ENCODE peak calls at places on chromosomes 2 and 18, in six cellular contexts. One of them, this sample, is unnamed.

GRCh38 chr2:14781148-14781547 is 148.6 kb downstream of the LRATD1 start:
- DNase-seq in K562: no peak
- DNase-seq in stomach: no peak
- DNase-seq in IMR-90: no peak
- DNase-seq in fibroblast of pulmonary artery: no peak
- DNase-seq in neural progenitor cell: no peak
- DNase-seq in this sample: no peak

GRCh38 chr2:27494944-27495554 is at the start of gene FNDC4:
- DNase-seq in fibroblast of pulmonary artery: no peak
- DNase-seq in IMR-90: no peak
- DNase-seq in neural progenitor cell: peak; percentile 83
- DNase-seq in K562: peak; percentile 53
- DNase-seq in stomach: peak; percentile 29
- DNase-seq in this sample: no peak

GRCh38 chr2:150762571-150762970 is 275.1 kb upstream of the RND3 start:
- DNase-seq in neural progenitor cell: no peak
- DNase-seq in K562: no peak
- DNase-seq in IMR-90: no peak
- DNase-seq in fibroblast of pulmonary artery: no peak
- DNase-seq in stomach: no peak
- DNase-seq in this sample: no peak

GRCh38 chr2:203891474-203891873 is 23.9 kb downstream of the CTLA4 start:
- DNase-seq in IMR-90: no peak
- DNase-seq in neural progenitor cell: no peak
- DNase-seq in K562: no peak
- DNase-seq in stomach: no peak
- DNase-seq in fibroblast of pulmonary artery: peak; percentile 18
- DNase-seq in this sample: no peak

GRCh38 chr18:41993151-41993550 is 38.1 kb downstream of the PIK3C3 start:
- DNase-seq in IMR-90: no peak
- DNase-seq in K562: no peak
- DNase-seq in neural progenitor cell: no peak
- DNase-seq in fibroblast of pulmonary artery: no peak
- DNase-seq in stomach: no peak
- DNase-seq in this sample: no peak

GRCh38 chr2:9002637-9003365 is 683 bp downstream of the MBOAT2 start:
- DNase-seq in stomach: no peak
- DNase-seq in neural progenitor cell: peak; percentile 56
- DNase-seq in fibroblast of pulmonary artery: no peak
- DNase-seq in IMR-90: no peak
- DNase-seq in K562: no peak
- DNase-seq in this sample: no peak

GRCh38 chr2:127776122-127776780 is 34.7 kb downstream of the WDR33 start:
- DNase-seq in K562: no peak
- DNase-seq in IMR-90: peak; percentile 12
- DNase-seq in stomach: no peak
- DNase-seq in fibroblast of pulmonary artery: no peak
- DNase-seq in neural progenitor cell: no peak
- DNase-seq in this sample: no peak

GRCh38 chr18:54679318-54680149 is 88.5 kb downstream of the DYNAP start:
- DNase-seq in neural progenitor cell: peak; percentile 49
- DNase-seq in K562: peak; percentile 30
- DNase-seq in stomach: no peak
- DNase-seq in fibroblast of pulmonary artery: peak; percentile 93
- DNase-seq in IMR-90: peak; percentile 83
- DNase-seq in this sample: no peak

GRCh38 chr2:23651187-23651983 is 266.4 kb downstream of the KLHL29 start:
- DNase-seq in IMR-90: peak; percentile 92
- DNase-seq in neural progenitor cell: no peak
- DNase-seq in stomach: no peak
- DNase-seq in K562: no peak
- DNase-seq in fibroblast of pulmonary artery: peak; percentile 78
- DNase-seq in this sample: no peak

GRCh38 chr18:34867520-34867919 is 157.4 kb downstream of the DTNA start:
- DNase-seq in stomach: no peak
- DNase-seq in neural progenitor cell: peak; percentile 61
- DNase-seq in IMR-90: no peak
- DNase-seq in K562: no peak
- DNase-seq in fibroblast of pulmonary artery: peak; percentile 29
- DNase-seq in this sample: no peak

GRCh38 chr2:237590272-237591020 is at the start of gene RAB17:
- DNase-seq in stomach: peak; percentile 90
- DNase-seq in IMR-90: peak; percentile 39
- DNase-seq in neural progenitor cell: no peak
- DNase-seq in fibroblast of pulmonary artery: peak; percentile 46
- DNase-seq in K562: no peak
- DNase-seq in this sample: no peak

GRCh38 chr2:232563580-232563979 is 13.1 kb downstream of the EIF4E2 start:
- DNase-seq in K562: no peak
- DNase-seq in fibroblast of pulmonary artery: no peak
- DNase-seq in stomach: no peak
- DNase-seq in IMR-90: peak; percentile 77
- DNase-seq in neural progenitor cell: no peak
- DNase-seq in this sample: no peak

GRCh38 chr2:106623424-106623823 is 136.3 kb downstream of the CD8B2 start:
- DNase-seq in IMR-90: no peak
- DNase-seq in stomach: no peak
- DNase-seq in neural progenitor cell: no peak
- DNase-seq in fibroblast of pulmonary artery: no peak
- DNase-seq in K562: no peak
- DNase-seq in this sample: no peak

GRCh38 chr2:64751286-64752260 is 97.9 kb upstream of the SERTAD2 start:
- DNase-seq in K562: peak; percentile 97
- DNase-seq in neural progenitor cell: no peak
- DNase-seq in fibroblast of pulmonary artery: peak; percentile 74
- DNase-seq in stomach: peak; percentile 44
- DNase-seq in IMR-90: peak; percentile 49
- DNase-seq in this sample: peak; percentile 25

GRCh38 chr2:120272763-120273481 is 20.3 kb downstream of the RALB start:
- DNase-seq in K562: no peak
- DNase-seq in fibroblast of pulmonary artery: no peak
- DNase-seq in stomach: no peak
- DNase-seq in neural progenitor cell: no peak
- DNase-seq in IMR-90: no peak
- DNase-seq in this sample: no peak

GRCh38 chr2:68789603-68790002 is 55.0 kb downstream of the ARHGAP25 start:
- DNase-seq in K562: no peak
- DNase-seq in IMR-90: no peak
- DNase-seq in fibroblast of pulmonary artery: no peak
- DNase-seq in neural progenitor cell: no peak
- DNase-seq in stomach: no peak
- DNase-seq in this sample: no peak

GRCh38 chr18:48750485-48751175 is 200.1 kb downstream of the SMAD7 start:
- DNase-seq in neural progenitor cell: no peak
- DNase-seq in IMR-90: no peak
- DNase-seq in stomach: no peak
- DNase-seq in fibroblast of pulmonary artery: peak; percentile 35
- DNase-seq in K562: no peak
- DNase-seq in this sample: no peak

GRCh38 chr2:127195140-127196074 is 24.7 kb downstream of the CYP27C1 start:
- DNase-seq in stomach: no peak
- DNase-seq in fibroblast of pulmonary artery: no peak
- DNase-seq in IMR-90: no peak
- DNase-seq in K562: no peak
- DNase-seq in neural progenitor cell: no peak
- DNase-seq in this sample: no peak

GRCh38 chr18:44895176-44895798 is 214.6 kb downstream of the SETBP1 start:
- DNase-seq in neural progenitor cell: no peak
- DNase-seq in IMR-90: peak; percentile 45
- DNase-seq in stomach: peak; percentile 57
- DNase-seq in K562: peak; percentile 22
- DNase-seq in fibroblast of pulmonary artery: peak; percentile 83
- DNase-seq in this sample: no peak

GRCh38 chr2:113980946-113981345 is 91.1 kb downstream of the ACTR3 start:
- DNase-seq in fibroblast of pulmonary artery: peak; percentile 84
- DNase-seq in IMR-90: peak; percentile 52
- DNase-seq in stomach: no peak
- DNase-seq in neural progenitor cell: no peak
- DNase-seq in K562: no peak
- DNase-seq in this sample: no peak

GRCh38 chr18:31658670-31659573 is 25.5 kb downstream of the B4GALT6 start:
- DNase-seq in fibroblast of pulmonary artery: no peak
- DNase-seq in stomach: no peak
- DNase-seq in IMR-90: no peak
- DNase-seq in K562: no peak
- DNase-seq in neural progenitor cell: no peak
- DNase-seq in this sample: no peak

GRCh38 chr2:10103179-10103578 is 19.4 kb upstream of the RRM2 start:
- DNase-seq in fibroblast of pulmonary artery: no peak
- DNase-seq in K562: no peak
- DNase-seq in stomach: no peak
- DNase-seq in IMR-90: no peak
- DNase-seq in neural progenitor cell: no peak
- DNase-seq in this sample: no peak

GRCh38 chr2:222360146-222360545 is 61.3 kb upstream of the PAX3 start:
- DNase-seq in IMR-90: no peak
- DNase-seq in neural progenitor cell: no peak
- DNase-seq in fibroblast of pulmonary artery: no peak
- DNase-seq in stomach: no peak
- DNase-seq in K562: no peak
- DNase-seq in this sample: no peak

GRCh38 chr2:36404312-36404711 is 48.7 kb downstream of the CRIM1 start:
- DNase-seq in neural progenitor cell: no peak
- DNase-seq in stomach: no peak
- DNase-seq in K562: no peak
- DNase-seq in fibroblast of pulmonary artery: no peak
- DNase-seq in IMR-90: no peak
- DNase-seq in this sample: no peak

GRCh38 chr2:142591408-142591807 is 286.1 kb upstream of the KYNU start:
- DNase-seq in K562: no peak
- DNase-seq in stomach: no peak
- DNase-seq in IMR-90: no peak
- DNase-seq in fibroblast of pulmonary artery: no peak
- DNase-seq in neural progenitor cell: no peak
- DNase-seq in this sample: no peak

GRCh38 chr2:227407601-227408089 is 19.9 kb upstream of the SCYGR1 start:
- DNase-seq in stomach: peak; percentile 43
- DNase-seq in IMR-90: no peak
- DNase-seq in fibroblast of pulmonary artery: no peak
- DNase-seq in neural progenitor cell: peak; percentile 44
- DNase-seq in K562: no peak
- DNase-seq in this sample: no peak

GRCh38 chr18:51724790-51725721 is 527.6 kb upstream of the MEX3C start:
- DNase-seq in fibroblast of pulmonary artery: peak; percentile 3
- DNase-seq in neural progenitor cell: no peak
- DNase-seq in IMR-90: no peak
- DNase-seq in K562: no peak
- DNase-seq in stomach: no peak
- DNase-seq in this sample: no peak

GRCh38 chr2:205086689-205087088 is 541.4 kb downstream of the PARD3B start:
- DNase-seq in IMR-90: peak; percentile 38
- DNase-seq in K562: no peak
- DNase-seq in fibroblast of pulmonary artery: no peak
- DNase-seq in neural progenitor cell: no peak
- DNase-seq in stomach: no peak
- DNase-seq in this sample: no peak

GRCh38 chr2:58081000-58081399 is 34.4 kb downstream of the VRK2 start:
- DNase-seq in IMR-90: no peak
- DNase-seq in K562: no peak
- DNase-seq in neural progenitor cell: no peak
- DNase-seq in fibroblast of pulmonary artery: no peak
- DNase-seq in stomach: no peak
- DNase-seq in this sample: no peak

GRCh38 chr18:63158676-63159291 is 160.8 kb downstream of the BCL2 start:
- DNase-seq in IMR-90: no peak
- DNase-seq in fibroblast of pulmonary artery: no peak
- DNase-seq in neural progenitor cell: no peak
- DNase-seq in stomach: no peak
- DNase-seq in K562: no peak
- DNase-seq in this sample: no peak
- TF ChIP-seq CTCF in IMR-90: no peak
- TF ChIP-seq CTCF in fibroblast of pulmonary artery: no peak
- TF ChIP-seq CTCF in neural progenitor cell: no peak
- TF ChIP-seq CTCF in stomach: no peak
- TF ChIP-seq CTCF in K562: no peak
- TF ChIP-seq CTCF in this sample: no peak

GRCh38 chr2:48906640-48907039 is 151.1 kb upstream of the LHCGR start:
- DNase-seq in fibroblast of pulmonary artery: no peak
- DNase-seq in stomach: no peak
- DNase-seq in IMR-90: no peak
- DNase-seq in neural progenitor cell: no peak
- DNase-seq in K562: no peak
- DNase-seq in this sample: no peak

GRCh38 chr2:48915884-48916283 is 160.4 kb upstream of the LHCGR start:
- DNase-seq in neural progenitor cell: no peak
- DNase-seq in fibroblast of pulmonary artery: no peak
- DNase-seq in IMR-90: no peak
- DNase-seq in stomach: no peak
- DNase-seq in K562: no peak
- DNase-seq in this sample: no peak

GRCh38 chr2:48914477-48915077 is 159.1 kb upstream of the LHCGR start:
- DNase-seq in stomach: no peak
- DNase-seq in IMR-90: no peak
- DNase-seq in K562: no peak
- DNase-seq in fibroblast of pulmonary artery: no peak
- DNase-seq in neural progenitor cell: no peak
- DNase-seq in this sample: no peak

GRCh38 chr2:48915227-48915626 is 159.7 kb upstream of the LHCGR start:
- DNase-seq in neural progenitor cell: no peak
- DNase-seq in stomach: no peak
- DNase-seq in fibroblast of pulmonary artery: no peak
- DNase-seq in K562: no peak
- DNase-seq in IMR-90: no peak
- DNase-seq in this sample: no peak

GRCh38 chr2:48912110-48912509 is 156.6 kb upstream of the LHCGR start:
- DNase-seq in IMR-90: no peak
- DNase-seq in fibroblast of pulmonary artery: no peak
- DNase-seq in neural progenitor cell: peak; percentile 52
- DNase-seq in stomach: no peak
- DNase-seq in K562: peak; percentile 10
- DNase-seq in this sample: no peak
- TF ChIP-seq CTCF in IMR-90: peak; percentile 13
- TF ChIP-seq CTCF in fibroblast of pulmonary artery: no peak
- TF ChIP-seq CTCF in neural progenitor cell: peak; percentile 43
- TF ChIP-seq CTCF in stomach: no peak
- TF ChIP-seq CTCF in K562: no peak
- TF ChIP-seq CTCF in this sample: no peak

GRCh38 chr2:83859553-83859952 is 599.5 kb downstream of the SUCLG1 start:
- DNase-seq in K562: no peak
- DNase-seq in fibroblast of pulmonary artery: no peak
- DNase-seq in IMR-90: no peak
- DNase-seq in stomach: no peak
- DNase-seq in neural progenitor cell: no peak
- DNase-seq in this sample: no peak

GRCh38 chr2:83862636-83863035 is 596.4 kb downstream of the SUCLG1 start:
- DNase-seq in neural progenitor cell: no peak
- DNase-seq in stomach: no peak
- DNase-seq in K562: no peak
- DNase-seq in fibroblast of pulmonary artery: no peak
- DNase-seq in IMR-90: no peak
- DNase-seq in this sample: no peak

GRCh38 chr2:83860320-83860719 is 598.8 kb downstream of the SUCLG1 start:
- DNase-seq in IMR-90: no peak
- DNase-seq in stomach: no peak
- DNase-seq in fibroblast of pulmonary artery: no peak
- DNase-seq in K562: no peak
- DNase-seq in neural progenitor cell: no peak
- DNase-seq in this sample: no peak
- TF ChIP-seq CTCF in IMR-90: no peak
- TF ChIP-seq CTCF in stomach: no peak
- TF ChIP-seq CTCF in fibroblast of pulmonary artery: no peak
- TF ChIP-seq CTCF in K562: no peak
- TF ChIP-seq CTCF in neural progenitor cell: no peak
- TF ChIP-seq CTCF in this sample: no peak

GRCh38 chr2:20650880-20651730 is at the start of gene HS1BP3:
- DNase-seq in neural progenitor cell: peak; percentile 94
- DNase-seq in IMR-90: peak; percentile 65
- DNase-seq in stomach: peak; percentile 92
- DNase-seq in fibroblast of pulmonary artery: peak; percentile 77
- DNase-seq in K562: peak; percentile 94
- DNase-seq in this sample: peak; percentile 79
- TF ChIP-seq CTCF in neural progenitor cell: peak; percentile 75
- TF ChIP-seq CTCF in IMR-90: peak; percentile 99
- TF ChIP-seq CTCF in stomach: peak; percentile 96
- TF ChIP-seq CTCF in fibroblast of pulmonary artery: peak; percentile 29
- TF ChIP-seq CTCF in K562: peak; percentile 93
- TF ChIP-seq CTCF in this sample: peak; percentile 69